ENCODE peak calls at places on chromosomes 4 and X, in eight cellular contexts. O is prostate gland, J is RWPE1, A is ureter, I is 8988T, N is naive B cell, Q is amniotic epithelial cell, C is H54. P is an unnamed sample.

GRCh38 chr4:107888237-107888636 is 43.1 kb upstream of the CYP2U1 start:
- DNase-seq in Q (no peak), N (no peak), A (no peak), I (no peak), O (no peak), J (no peak), C (no peak), P (no peak)

GRCh38 chr4:125321709-125322362 is 7.1 kb downstream of the FAT4 start:
- DNase-seq in J (no peak), O (no peak), I (no peak), A (no peak), Q (peak; percentile 64), C (no peak), N (no peak), P (no peak)

GRCh38 chrX:101595739-101596419 is 21.9 kb downstream of the ARMCX6 start:
- DNase-seq in J (peak; percentile 15), Q (peak; percentile 69), I (no peak), O (peak; percentile 39), N (peak; percentile 53), C (peak; percentile 25), A (no peak), P (no peak)

GRCh38 chrX:45851434-45851991 is 650.8 kb upstream of the DIPK2B start:
- DNase-seq in N (peak; percentile 7), I (no peak), J (peak; percentile 41), Q (peak; percentile 21), C (no peak), A (peak; percentile 44), O (peak; percentile 13), P (no peak)

GRCh38 chr4:15239866-15240265 is 188.0 kb upstream of the C1QTNF7 start:
- DNase-seq in J (no peak), A (no peak), N (no peak), O (no peak), Q (peak; percentile 18), I (no peak), C (no peak), P (no peak)

GRCh38 chr4:158998624-158999023 is 104.3 kb upstream of the RAPGEF2 start:
- DNase-seq in O (no peak), C (no peak), J (peak; percentile 59), Q (peak; percentile 55), I (no peak), N (no peak), A (no peak), P (no peak)

GRCh38 chrX:74924449-74925209 is 623 bp downstream of the NEXMIF start:
- DNase-seq in A (no peak), J (peak; percentile 0), I (no peak), O (peak; percentile 46), C (no peak), Q (no peak), N (no peak), P (no peak)

GRCh38 chr4:24924309-24924781 is 11.5 kb upstream of the CCDC149 start:
- DNase-seq in O (no peak), N (no peak), J (no peak), I (no peak), Q (peak; percentile 76), C (no peak), A (no peak), P (no peak)

GRCh38 chrX:36963069-36963808 is 44.9 kb upstream of the FAM47C start:
- DNase-seq in Q (no peak), I (peak; percentile 50), O (no peak), J (no peak), C (no peak), A (no peak), N (no peak), P (no peak)

GRCh38 chrX:43605351-43605750 is 50.7 kb upstream of the MAOA start:
- DNase-seq in Q (no peak), I (no peak), J (no peak), A (no peak), O (no peak), C (no peak), N (no peak), P (no peak)

GRCh38 chr4:144819591-144819990 is 173.6 kb downstream of the HHIP start:
- DNase-seq in I (no peak), Q (no peak), O (no peak), J (no peak), C (no peak), N (no peak), A (no peak), P (no peak)

GRCh38 chrX:23779025-23779424 is 3.9 kb upstream of the SAT1 start:
- DNase-seq in J (peak; percentile 13), N (no peak), A (no peak), O (no peak), I (no peak), C (no peak), Q (peak; percentile 40), P (no peak)

GRCh38 chrX:7088968-7089615 is 58.4 kb upstream of the STS start:
- DNase-seq in I (no peak), Q (no peak), J (no peak), C (no peak), N (peak; percentile 53), O (no peak), A (no peak), P (no peak)

GRCh38 chrX:63330681-63331080 is 20.5 kb downstream of the SPIN4 start:
- DNase-seq in A (no peak), I (no peak), C (no peak), N (no peak), J (peak; percentile 26), Q (peak; percentile 37), O (no peak), P (no peak)